ENCODE peak calls at places on chromosome 12, in ten cellular contexts. H is DND-41; R is colonic mucosa; P is small intestine; B is CD8-positive, alpha-beta memory T cell; Q is AG10803; V is HFF-Myc; Z is heart left ventricle; F is spleen; J is fibroblast of the aortic adventitia. D is an unnamed sample.

GRCh38 chr12:46473634-46474201 is 101.1 kb upstream of the SLC38A2 start:
- DNase-seq in Q (peak), R (peak), H (peak), F (peak), P (peak), Z (peak), V (peak), B (no peak), J (peak), D (no peak)

GRCh38 chr12:50101663-50102062 is 2.1 kb upstream of the GPD1 start:
- DNase-seq in Z (no peak), B (no peak), R (no peak), Q (peak), J (peak), V (no peak), H (no peak), F (no peak), P (peak), D (no peak)

GRCh38 chr12:116332705-116333380 is 55.4 kb upstream of the MED13L start:
- DNase-seq in V (no peak), J (no peak), B (no peak), Q (no peak), R (no peak), P (no peak), Z (no peak), H (no peak), F (no peak), D (no peak)

GRCh38 chr12:14954269-14954668 is 7.1 kb downstream of the ARHGDIB start:
- DNase-seq in J (no peak), H (peak), Q (no peak), V (no peak), Z (no peak), R (no peak), B (peak), F (no peak), P (no peak), D (no peak)

GRCh38 chr12:121217761-121218160 is 7.8 kb downstream of the P2RX4 start:
- DNase-seq in J (no peak), B (no peak), Q (no peak), Z (no peak), P (peak), R (peak), F (peak), H (no peak), V (no peak), D (no peak)

GRCh38 chr12:9134981-9135628 is 19.4 kb upstream of the A2M start:
- DNase-seq in H (no peak), J (no peak), P (peak), V (no peak), F (no peak), B (no peak), Q (no peak), Z (no peak), R (no peak), D (no peak)

GRCh38 chr12:57519758-57520007 is 631 bp downstream of the DDIT3 start:
- DNase-seq in R (no peak), H (peak), Q (no peak), J (no peak), P (peak), B (no peak), Z (no peak), V (no peak), F (no peak), D (peak)

GRCh38 chr12:20493924-20494323 is 125.6 kb downstream of the PDE3A start:
- DNase-seq in Q (no peak), J (peak), Z (no peak), P (no peak), F (no peak), R (no peak), B (no peak), H (no peak), V (no peak), D (no peak)

GRCh38 chr12:55847603-55848329 is 5.0 kb upstream of the MMP19 start:
- DNase-seq in P (no peak), Z (peak), V (peak), R (peak), B (no peak), F (peak), H (no peak), Q (peak), J (peak), D (no peak)

GRCh38 chr12:26555139-26555538 is 277.9 kb downstream of the ITPR2 start:
- DNase-seq in R (no peak), V (no peak), Q (peak), B (no peak), F (no peak), Z (no peak), J (peak), H (no peak), P (no peak), D (no peak)

GRCh38 chr12:132084681-132085635 is 59.2 kb downstream of the DDX51 start:
- DNase-seq in R (peak), Q (peak), H (peak), J (peak), F (peak), P (peak), Z (peak), V (no peak), B (peak), D (peak)

GRCh38 chr12:53055471-53056266 is 5.8 kb downstream of the TNS2 start:
- DNase-seq in B (no peak), J (no peak), V (no peak), H (no peak), P (no peak), F (peak), Z (no peak), Q (no peak), R (no peak), D (no peak)

GRCh38 chr12:85575115-85576096 is 260.8 kb downstream of the RASSF9 start:
- DNase-seq in P (peak), Q (peak), Z (peak), B (no peak), J (peak), H (peak), V (peak), R (peak), F (no peak), D (no peak)

GRCh38 chr12:116492703-116493324 is 66.4 kb upstream of the MAP1LC3B2 start:
- DNase-seq in Q (peak), V (peak), J (peak), F (no peak), P (no peak), R (no peak), Z (no peak), B (no peak), H (peak), D (no peak)

GRCh38 chr12:50661300-50662120 is 102.4 kb upstream of the ATF1 start:
- DNase-seq in Z (no peak), R (no peak), V (no peak), F (no peak), B (no peak), Q (no peak), H (no peak), J (no peak), P (no peak), D (no peak)

GRCh38 chr12:56645201-56645716 is 525 bp downstream of the ATP5F1B start:
- DNase-seq in Q (no peak), B (no peak), J (no peak), V (no peak), P (no peak), R (no peak), Z (peak), F (peak), H (peak), D (no peak)

GRCh38 chr12:116662612-116663144 is 75.2 kb downstream of the SPRING1 start:
- DNase-seq in Z (no peak), F (no peak), P (peak), J (no peak), Q (peak), B (no peak), V (no peak), H (no peak), R (peak), D (no peak)

GRCh38 chr12:66916189-66916588 is 237.3 kb upstream of the GRIP1 start:
- DNase-seq in V (no peak), Z (no peak), B (no peak), Q (no peak), F (no peak), H (no peak), R (no peak), P (no peak), J (no peak), D (no peak)

GRCh38 chr12:31325524-31325875 is 450 bp downstream of the SINHCAF start:
- DNase-seq in Q (no peak), F (peak), B (no peak), P (no peak), V (no peak), Z (no peak), J (no peak), R (peak), H (no peak), D (no peak)

GRCh38 chr12:6326316-6326959 is 15.4 kb downstream of the TNFRSF1A start:
- DNase-seq in F (peak), Z (peak), Q (peak), R (no peak), J (peak), H (peak), B (no peak), V (no peak), P (peak), D (no peak)

GRCh38 chr12:121796855-121797751 is 3.6 kb upstream of the RHOF start:
- DNase-seq in V (no peak), P (peak), J (peak), R (peak), B (no peak), Z (peak), H (no peak), Q (peak), F (peak), D (no peak)

GRCh38 chr12:88897723-88898122 is 317.5 kb upstream of the KITLG start:
- DNase-seq in V (no peak), F (no peak), B (no peak), J (peak), R (no peak), Z (peak), Q (no peak), H (no peak), P (no peak), D (no peak)

GRCh38 chr12:108690799-108691153 is 40.5 kb downstream of the CORO1C start:
- DNase-seq in R (no peak), H (no peak), Z (no peak), V (no peak), B (no peak), Q (no peak), J (no peak), P (no peak), F (no peak), D (no peak)
- H3K4me3 ChIP-seq in R (no peak), H (peak), Z (no peak), V (peak), B (peak), Q (peak), J (peak), P (no peak), F (no peak), D (peak)

GRCh38 chr12:105234197-105234596 is 1.8 kb downstream of the APPL2 start:
- DNase-seq in R (no peak), H (no peak), V (no peak), B (no peak), Z (no peak), F (no peak), P (no peak), Q (no peak), J (no peak), D (no peak)
- H3K4me3 ChIP-seq in R (peak), H (peak), V (peak), B (peak), Z (no peak), F (no peak), P (no peak), Q (peak), J (peak), D (no peak)

DNA sequence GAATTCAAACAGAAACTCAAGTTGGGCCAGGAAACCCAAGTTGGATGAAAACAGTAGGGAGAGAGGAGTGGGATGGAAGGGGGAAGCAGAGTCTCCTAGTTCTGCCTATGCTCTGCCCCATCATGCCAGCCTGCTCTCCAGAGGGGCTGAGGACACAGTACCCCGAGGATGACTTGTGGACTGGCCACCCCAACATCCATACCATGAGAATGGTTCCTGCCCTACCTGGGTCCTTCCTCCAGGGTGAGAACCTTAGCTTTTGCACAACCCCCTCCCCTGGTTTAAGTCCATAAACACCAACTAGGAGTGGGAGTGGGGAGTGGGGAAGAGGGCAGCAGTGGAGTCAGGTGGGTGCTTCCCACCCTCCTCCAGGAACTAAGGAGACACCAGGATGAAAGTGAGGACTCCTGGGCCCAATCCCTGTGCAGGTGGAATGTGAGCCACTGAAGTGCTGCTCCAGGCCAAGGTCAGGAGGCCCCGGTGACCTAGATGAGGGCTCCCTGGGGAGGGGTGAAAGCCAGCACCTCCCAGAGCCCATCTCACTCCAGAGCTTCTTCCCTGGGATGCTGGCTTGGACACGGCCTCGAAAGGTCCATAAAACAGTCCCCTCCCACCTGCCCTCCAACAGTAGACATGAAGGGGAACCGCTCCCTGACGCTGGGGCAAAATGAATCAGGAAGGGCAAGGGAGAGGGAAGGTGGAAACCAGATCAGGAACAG is 6.6 kb downstream of the ZNF385A start:
- DNase-seq in B (no peak), R (no peak), H (no peak), V (no peak), Z (no peak), F (no peak), P (no peak), J (no peak), Q (no peak), D (no peak)
- H3K4me3 ChIP-seq in B (no peak), R (peak), H (no peak), V (peak), Z (peak), F (no peak), P (no peak), J (peak), Q (no peak), D (no peak)

GRCh38 chr12:96347130-96347699 is 53.0 kb downstream of the CDK17 start:
- DNase-seq in F (no peak), J (no peak), P (peak), H (peak), Q (no peak), Z (no peak), B (no peak), R (peak), V (no peak), D (no peak)
- H3K4me3 ChIP-seq in F (no peak), J (peak), P (no peak), H (peak), Q (peak), Z (no peak), B (peak), R (peak), V (no peak), D (no peak)

D was measured in CD4-positive, alpha-beta memory T cell.